ENCODE peak calls at places on chromosomes 1 and 21, in seven cellular contexts. N is HCT116, I is endothelial cell of umbilical vein, H is astrocyte, K is IMR-90, B is PC-9, U is neural progenitor cell. Z is an unnamed sample.

GRCh38 chr21:20882462-20883415 is 115.5 kb upstream of the NCAM2 start:
- DNase-seq in I (peak), N (peak), B (peak), U (peak), K (peak), H (no peak), Z (peak)

GRCh38 chr1:180945551-180945950 is 32.9 kb downstream of the KIAA1614 start:
- DNase-seq in H (no peak), N (no peak), K (no peak), B (no peak), U (no peak), I (no peak), Z (no peak)

GRCh38 chr21:43325968-43326367 is 101.0 kb downstream of the SIK1 start:
- DNase-seq in K (no peak), U (no peak), H (no peak), B (no peak), I (no peak), N (no peak), Z (no peak)

GRCh38 chr1:166839600-166840308 is 479 bp downstream of the POGK start:
- DNase-seq in K (peak), B (peak), U (peak), N (no peak), H (peak), I (peak), Z (peak)

GRCh38 chr1:184110253-184111204 is 59.0 kb downstream of the TSEN15 start:
- DNase-seq in U (no peak), B (no peak), K (no peak), I (no peak), N (no peak), H (no peak), Z (no peak)

GRCh38 chr1:207878939-207879338 is 32.0 kb downstream of the CD34 start:
- DNase-seq in I (no peak), N (no peak), U (no peak), B (no peak), H (no peak), K (no peak), Z (no peak)

GRCh38 chr21:33699277-33699676 is 57.0 kb downstream of the ITSN1 start:
- DNase-seq in U (no peak), I (no peak), H (no peak), N (no peak), B (no peak), K (no peak), Z (no peak)

GRCh38 chr1:24903955-24904730 is 25.9 kb downstream of the RUNX3 start:
- DNase-seq in K (no peak), H (no peak), U (no peak), I (no peak), B (no peak), N (no peak), Z (no peak)

GRCh38 chr1:197081117-197081753 is 14.2 kb upstream of the F13B start:
- DNase-seq in H (no peak), U (no peak), K (no peak), B (no peak), N (no peak), I (no peak), Z (no peak)

GRCh38 chr1:65698590-65698989 is 94.1 kb upstream of the PDE4B start:
- DNase-seq in B (no peak), U (no peak), I (no peak), H (peak), K (no peak), N (no peak), Z (peak)

GRCh38 chr1:109791495-109792040 is 27.8 kb upstream of the EPS8L3 start:
- DNase-seq in K (no peak), B (no peak), I (no peak), U (no peak), H (no peak), N (no peak), Z (no peak)

GRCh38 chr21:43190544-43191340 is 21.9 kb downstream of the CRYAA start:
- DNase-seq in K (no peak), U (no peak), N (no peak), I (no peak), H (no peak), B (no peak), Z (no peak)

GRCh38 chr21:30146558-30147282 is 19.9 kb downstream of the CLDN17 start:
- DNase-seq in B (peak), H (no peak), N (no peak), I (no peak), K (no peak), U (no peak), Z (no peak)

GRCh38 chr1:194860248-194861201 is 1674.1 kb upstream of the B3GALT2 start:
- DNase-seq in U (no peak), K (no peak), I (no peak), N (no peak), B (no peak), H (no peak), Z (no peak)

GRCh38 chr1:22039594-22040347 is 12.7 kb upstream of the CDC42 start:
- DNase-seq in N (no peak), K (peak), B (peak), I (peak), H (peak), U (no peak), Z (peak)

GRCh38 chr1:160834945-160835565 is 27.6 kb downstream of the CD244 start:
- DNase-seq in K (peak), N (peak), B (no peak), H (peak), I (peak), U (peak), Z (peak)

GRCh38 chr1:112114540-112114939 is 125.1 kb upstream of the KCND3 start:
- DNase-seq in K (no peak), I (no peak), H (no peak), B (no peak), N (no peak), U (no peak), Z (no peak)

GRCh38 chr1:111439461-111440351 is 9.3 kb downstream of the WDR77 start:
- DNase-seq in B (no peak), U (no peak), N (no peak), K (peak), I (no peak), H (no peak), Z (no peak)

GRCh38 chr1:169109561-169110134 is 3.2 kb downstream of the ATP1B1 start:
- DNase-seq in K (peak), U (peak), N (peak), B (peak), H (peak), I (peak), Z (peak)

GRCh38 chr1:23446644-23447310 is 22.2 kb upstream of the TCEA3 start:
- DNase-seq in U (no peak), K (no peak), H (no peak), I (no peak), N (no peak), B (no peak), Z (no peak)

GRCh38 chr1:151443846-151444790 is 15.2 kb downstream of the POGZ start:
- DNase-seq in N (peak), K (peak), U (peak), H (peak), B (peak), I (peak), Z (peak)

GRCh38 chr1:236830560-236830959 is 35.5 kb downstream of the MTR start:
- DNase-seq in U (no peak), N (no peak), K (no peak), B (no peak), H (no peak), I (no peak), Z (no peak)

GRCh38 chr1:3539707-3540425 is 71.4 kb downstream of the MEGF6 start:
- DNase-seq in H (peak), U (no peak), N (no peak), I (peak), B (peak), K (no peak), Z (no peak)

GRCh38 chr1:150473659-150474058 is 13.6 kb upstream of the TARS2 start:
- DNase-seq in K (no peak), I (no peak), U (no peak), H (no peak), B (no peak), N (no peak), Z (no peak)

GRCh38 chr1:73627723-73628122 is 570.3 kb downstream of the LRRIQ3 start:
- DNase-seq in N (no peak), B (no peak), K (no peak), I (peak), H (no peak), U (peak), Z (no peak)

GRCh38 chr21:38438476-38438893 is 59.8 kb downstream of the ERG start:
- DNase-seq in I (peak), B (peak), U (no peak), K (peak), N (no peak), H (peak), Z (peak)

GRCh38 chr1:30881266-30882181 is 27.0 kb downstream of the SDC3 start:
- DNase-seq in U (no peak), B (no peak), I (no peak), K (no peak), N (no peak), H (no peak), Z (no peak)

GRCh38 chr1:228212966-228213844 is 5.4 kb downstream of the OBSCN start:
- DNase-seq in K (peak), H (peak), I (peak), U (peak), B (peak), N (peak), Z (peak)
- H3K4me3 ChIP-seq in K (peak), H (peak), I (no peak), U (peak), B (peak), N (peak), Z (peak)

GRCh38 chr1:174999216-174999925 is 376 bp upstream of the CACYBP start:
- DNase-seq in K (peak), H (peak), B (peak), N (peak), I (peak), U (peak), Z (peak)
- H2AFZ ChIP-seq in K (peak), H (peak), B (peak), N (peak), I (peak), U (peak), Z (peak)

DNA sequence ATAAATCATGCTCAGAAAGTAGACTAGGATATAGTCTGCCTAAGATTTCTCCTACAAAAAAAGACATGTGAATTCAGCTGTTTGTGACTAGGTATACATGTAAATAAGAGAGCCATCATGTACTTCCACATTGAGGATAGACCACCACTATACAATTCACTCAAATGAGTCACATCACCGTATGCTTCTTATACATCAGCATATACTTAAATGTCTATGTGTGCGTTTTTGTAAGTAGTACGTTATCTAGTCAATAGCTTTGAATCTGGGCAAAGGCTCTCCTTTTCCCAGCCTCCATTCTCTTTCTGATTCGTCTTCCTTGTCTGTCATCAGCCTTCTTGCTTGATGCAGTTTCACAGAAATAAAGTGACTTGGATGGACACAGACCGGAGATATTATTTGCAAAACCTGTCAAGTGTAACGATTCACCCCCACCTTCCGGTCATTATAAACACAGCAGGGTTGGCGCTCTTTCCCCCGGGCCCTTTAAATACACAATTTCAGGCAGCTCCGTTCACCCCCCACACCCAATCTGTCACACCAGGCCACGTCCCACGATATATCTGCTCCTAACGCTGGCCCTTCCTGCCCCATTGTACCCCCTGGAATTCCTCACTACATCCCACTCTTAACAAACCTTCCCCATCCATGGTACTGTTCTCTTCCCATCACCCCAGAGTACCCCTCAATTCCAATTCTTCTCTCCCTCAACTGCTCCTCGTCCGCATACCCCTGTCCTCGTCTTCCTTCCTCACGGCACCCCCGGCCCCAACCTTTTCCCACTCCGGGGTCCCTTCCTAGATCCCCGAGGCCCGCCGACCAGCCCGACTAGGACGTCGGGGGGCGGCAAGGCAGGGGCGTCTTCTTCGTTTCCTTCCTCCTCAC is 636 bp downstream of the VAMP4 start:
- DNase-seq in B (peak), H (peak), U (peak), N (no peak), I (peak), K (peak), Z (peak)
- TF ChIP-seq CTCF in B (peak), H (no peak), U (peak), N (no peak), I (no peak), K (no peak), Z (no peak)

DNA sequence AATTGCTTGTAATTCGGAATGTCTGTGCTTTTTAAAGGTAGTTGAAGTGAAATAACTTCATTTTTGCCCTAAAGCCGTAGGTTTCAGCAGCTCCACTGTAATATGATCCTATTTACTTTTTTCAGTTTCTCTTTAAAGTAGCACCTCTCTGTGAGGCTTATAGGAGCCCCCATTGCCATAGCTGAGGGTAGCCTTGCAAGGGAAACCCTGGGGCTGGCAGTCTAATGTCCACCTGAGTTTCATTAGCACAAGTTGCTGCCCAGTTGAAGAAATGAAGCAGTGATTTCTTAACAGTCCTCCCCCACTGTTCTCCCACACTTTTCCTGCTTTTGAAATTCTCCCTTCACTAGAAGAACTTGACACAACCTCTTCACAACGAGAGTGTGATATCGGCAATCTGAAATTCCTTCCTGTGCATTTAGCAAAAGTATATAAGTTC is 1.5 kb downstream of the HMCN1 start:
- DNase-seq in I (peak), B (no peak), H (no peak), N (no peak), K (peak), U (no peak), Z (peak)
- H3K4me3 ChIP-seq in I (peak), B (no peak), H (peak), N (no peak), K (peak), U (peak), Z (peak)

GRCh38 chr1:221039616-221040015 is 160.4 kb downstream of the HLX start:
- DNase-seq in H (peak), I (peak), N (no peak), U (no peak), K (peak), B (no peak), Z (no peak)

GRCh38 chr1:221032616-221033342 is 153.5 kb downstream of the HLX start:
- DNase-seq in U (no peak), N (no peak), K (no peak), I (peak), H (no peak), B (no peak), Z (no peak)

GRCh38 chr1:221031890-221032222 is 152.6 kb downstream of the HLX start:
- DNase-seq in U (no peak), H (no peak), N (no peak), I (peak), B (no peak), K (peak), Z (no peak)

GRCh38 chr1:221040074-221040473 is 160.8 kb downstream of the HLX start:
- DNase-seq in K (no peak), N (no peak), B (no peak), H (no peak), I (no peak), U (no peak), Z (no peak)

DNA sequence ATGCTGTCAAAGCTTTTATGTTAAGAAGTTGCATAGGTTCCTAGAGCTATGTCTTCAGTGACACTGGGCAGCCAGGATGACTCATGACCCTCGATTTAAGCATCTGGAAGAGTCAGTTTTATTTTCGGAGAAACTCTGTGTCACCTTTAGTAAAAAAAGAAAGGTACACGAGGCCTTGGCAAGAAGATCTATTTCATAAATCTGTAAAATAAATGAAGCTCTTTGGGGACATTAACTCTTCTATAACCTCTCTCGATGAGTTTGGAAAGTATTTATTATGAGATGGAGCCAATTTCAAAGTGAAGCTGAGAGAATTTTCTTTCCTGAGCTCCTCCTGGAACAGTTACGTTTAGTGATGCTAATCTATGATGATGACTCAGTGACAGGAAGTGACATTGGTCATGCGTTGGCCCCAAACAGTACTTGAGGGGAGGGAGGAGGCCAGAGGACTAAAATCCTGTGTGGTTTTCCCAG is 156.5 kb downstream of the HLX start:
- DNase-seq in H (peak), U (no peak), B (peak), N (no peak), I (peak), K (peak), Z (peak)
- H2AFZ ChIP-seq in H (peak), U (no peak), B (peak), N (peak), I (no peak), K (no peak), Z (peak)

GRCh38 chr1:79197421-79197820 is 190.9 kb upstream of the ADGRL4 start:
- DNase-seq in N (peak), I (peak), U (peak), H (peak), B (no peak), K (peak), Z (peak)
- TF ChIP-seq CTCF in N (peak), I (peak), U (peak), H (peak), B (no peak), K (peak), Z (peak)